ENCODE peak calls at places on chromosomes 6 and 20, in eight cellular contexts. N, E, Z, R, O, C, B and L are unnamed samples.

GRCh38 chr6:32196682-32197616 is 4.5 kb upstream of the GPSM3 start:
- DNase-seq in N (no peak), E (peak), Z (peak), R (peak), O (no peak), C (peak), B (peak), L (peak)

GRCh38 chr6:87504440-87504839 is 31.7 kb downstream of the SLC35A1 start:
- DNase-seq in N (no peak), E (no peak), Z (no peak), R (no peak), O (no peak), C (no peak), B (peak), L (no peak)

GRCh38 chr6:148455225-148455624 is 112.6 kb downstream of the SASH1 start:
- DNase-seq in N (no peak), E (no peak), Z (no peak), R (no peak), O (no peak), C (no peak), B (peak), L (no peak)

GRCh38 chr6:1917628-1918371 is 308.1 kb downstream of the FOXC1 start:
- DNase-seq in N (no peak), E (no peak), Z (peak), R (no peak), O (no peak), C (no peak), B (peak), L (no peak)

GRCh38 chr6:30741789-30742315 is 635 bp downstream of the FLOT1 start:
- DNase-seq in N (no peak), E (no peak), Z (no peak), R (peak), O (no peak), C (no peak), B (no peak), L (no peak)

GRCh38 chr6:73509851-73510250 is 11.0 kb downstream of the EEF1A1 start:
- DNase-seq in N (no peak), E (no peak), Z (no peak), R (no peak), O (no peak), C (no peak), B (no peak), L (no peak)

GRCh38 chr20:50345712-50346371 is 155.2 kb downstream of the CEBPB start:
- DNase-seq in N (no peak), E (no peak), Z (no peak), R (peak), O (no peak), C (no peak), B (no peak), L (no peak)

GRCh38 chr6:84258268-84258667 is 30.8 kb upstream of the CEP162 start:
- DNase-seq in N (no peak), E (no peak), Z (no peak), R (no peak), O (no peak), C (no peak), B (no peak), L (peak)

GRCh38 chr20:17570347-17571152 is 675 bp downstream of the DSTN start:
- DNase-seq in N (peak), E (peak), Z (peak), R (no peak), O (no peak), C (peak), B (peak), L (peak)

GRCh38 chr20:34824026-34824860 is 1.2 kb downstream of the NCOA6 start:
- DNase-seq in N (peak), E (peak), Z (peak), R (peak), O (peak), C (peak), B (peak), L (peak)

GRCh38 chr6:138837246-138837645 is 41.4 kb downstream of the ECT2L start:
- DNase-seq in N (no peak), E (no peak), Z (no peak), R (no peak), O (no peak), C (no peak), B (no peak), L (no peak)

GRCh38 chr6:24658573-24659511 is 7.9 kb downstream of the TDP2 start:
- DNase-seq in N (no peak), E (no peak), Z (peak), R (no peak), O (no peak), C (no peak), B (peak), L (peak)

GRCh38 chr20:10659651-10660601 is 13.9 kb downstream of the JAG1 start:
- DNase-seq in N (no peak), E (no peak), Z (no peak), R (no peak), O (no peak), C (no peak), B (no peak), L (no peak)

GRCh38 chr20:4041748-4042411 is 26.5 kb upstream of the RNF24 start:
- DNase-seq in N (peak), E (peak), Z (peak), R (no peak), O (no peak), C (peak), B (peak), L (no peak)

GRCh38 chr20:64219730-64220129 is 35.8 kb upstream of the PCMTD2 start:
- DNase-seq in N (no peak), E (no peak), Z (no peak), R (no peak), O (no peak), C (no peak), B (no peak), L (no peak)
- TF ChIP-seq POLR2A in N (no peak), E (no peak), Z (no peak), R (no peak), O (no peak), C (no peak), B (no peak), L (no peak)

GRCh38 chr20:13644010-13644409 is 5.3 kb upstream of the TASP1 start:
- DNase-seq in N (no peak), E (no peak), Z (peak), R (no peak), O (no peak), C (no peak), B (no peak), L (no peak)

GRCh38 chr20:13638162-13638495 is 603 bp downstream of the TASP1 start:
- DNase-seq in N (no peak), E (no peak), Z (peak), R (no peak), O (no peak), C (no peak), B (peak), L (no peak)

GRCh38 chr20:13638496-13639477 is at the start of gene TASP1:
- DNase-seq in N (peak), E (peak), Z (peak), R (peak), O (peak), C (peak), B (peak), L (peak)
- TF ChIP-seq POLR2A in N (peak), E (peak), Z (peak), R (peak), O (peak), C (peak), B (peak), L (peak)

GRCh38 chr6:308307-308706 is 16.0 kb downstream of the DUSP22 start:
- DNase-seq in N (no peak), E (peak), Z (no peak), R (no peak), O (no peak), C (no peak), B (no peak), L (no peak)
- TF ChIP-seq POLR2A in N (no peak), E (no peak), Z (no peak), R (no peak), O (no peak), C (no peak), B (no peak), L (no peak)

GRCh38 chr20:45415822-45416637 is at the start of gene PIGT:
- DNase-seq in N (peak), E (peak), Z (peak), R (peak), O (peak), C (peak), B (peak), L (peak)

GRCh38 chr20:45423700-45424099 is 7.8 kb downstream of the PIGT start:
- DNase-seq in N (no peak), E (no peak), Z (no peak), R (no peak), O (no peak), C (no peak), B (no peak), L (no peak)

GRCh38 chr20:45416917-45417316 is 976 bp downstream of the PIGT start:
- DNase-seq in N (no peak), E (no peak), Z (no peak), R (no peak), O (no peak), C (no peak), B (no peak), L (peak)

GRCh38 chr20:45420125-45420524 is 4.2 kb downstream of the PIGT start:
- DNase-seq in N (no peak), E (no peak), Z (no peak), R (no peak), O (no peak), C (no peak), B (no peak), L (no peak)

GRCh38 chr20:45419188-45420091 is 3.5 kb downstream of the PIGT start:
- DNase-seq in N (peak), E (peak), Z (peak), R (no peak), O (peak), C (peak), B (peak), L (peak)
- TF ChIP-seq POLR2A in N (peak), E (no peak), Z (no peak), R (no peak), O (peak), C (no peak), B (no peak), L (peak)

DNA sequence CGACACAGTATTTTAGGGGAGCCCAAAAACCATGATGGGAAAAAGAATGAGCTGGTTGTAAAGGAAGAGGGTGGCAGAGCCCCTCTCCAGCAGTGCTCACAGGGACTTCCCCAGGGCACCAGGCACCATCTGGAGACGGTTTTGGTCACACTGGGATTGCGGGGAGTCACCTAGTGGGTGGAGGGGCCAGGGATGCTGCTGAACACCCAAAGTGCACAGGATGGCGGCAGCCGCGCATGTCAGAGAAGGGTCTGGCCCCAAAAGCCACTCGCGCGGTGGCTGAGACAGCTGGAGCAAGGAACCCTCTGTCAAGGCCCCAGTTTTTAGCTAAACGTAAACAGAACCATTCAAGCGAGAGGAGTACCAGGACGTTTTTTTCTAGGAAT is 10.8 kb downstream of the CTSZ start:
- DNase-seq in N (no peak), E (no peak), Z (no peak), R (no peak), O (no peak), C (no peak), B (no peak), L (no peak)
- TF ChIP-seq POLR2A in N (no peak), E (no peak), Z (no peak), R (no peak), O (peak), C (no peak), B (no peak), L (no peak)